ENCODE peak calls at places on chromosomes 4 and X, in four cellular contexts. A is breast epithelium, O is fibroblast of lung, E is neural progenitor cell. I is an unnamed sample.

GRCh38 chr4:53501561-53501960 is 89.7 kb downstream of the LNX1 start:
- DNase-seq in A (no peak), O (no peak), E (no peak), I (no peak)

GRCh38 chr4:184163813-184164212 is 53.9 kb downstream of the ENPP6 start:
- DNase-seq in A (no peak), E (peak; percentile 88), O (peak; percentile 6), I (no peak)

GRCh38 chr4:100189820-100190642 is at the start of gene DDIT4L:
- DNase-seq in O (peak; percentile 35), E (peak; percentile 77), A (peak; percentile 56), I (peak; percentile 20)

GRCh38 chr4:185470503-185471195 is 884 bp downstream of the CCDC110 start:
- DNase-seq in A (peak; percentile 71), E (peak; percentile 37), O (peak; percentile 10), I (peak; percentile 16)

GRCh38 chrX:133265331-133265730 is 47.2 kb upstream of the TFDP3 start:
- DNase-seq in A (no peak), O (peak; percentile 53), E (peak; percentile 93), I (no peak)

GRCh38 chr4:186570193-186570996 is 15.0 kb upstream of the MTNR1A start:
- DNase-seq in O (peak; percentile 55), A (no peak), E (peak; percentile 38), I (no peak)

GRCh38 chr4:40515398-40516293 is 114.0 kb downstream of the RBM47 start:
- DNase-seq in O (no peak), E (peak; percentile 11), A (no peak), I (peak; percentile 84)

GRCh38 chr4:37392540-37393255 is 148.2 kb downstream of the NWD2 start:
- DNase-seq in O (peak; percentile 1), A (no peak), E (peak; percentile 5), I (no peak)

GRCh38 chr4:80336582-80336981 is 1.1 kb downstream of the CFAP299 start:
- DNase-seq in O (peak; percentile 44), E (peak; percentile 63), A (no peak), I (no peak)
- TF ChIP-seq CTCF in O (peak; percentile 46), E (peak; percentile 53), A (peak; percentile 12), I (no peak)

GRCh38 chr4:129929052-129929451 is 833.1 kb downstream of the C4orf33 start:
- DNase-seq in O (no peak), A (no peak), E (peak; percentile 45), I (no peak)
- TF ChIP-seq CTCF in O (no peak), A (no peak), E (peak; percentile 65), I (peak; percentile 16)

GRCh38 chrX:151516538-151517187 is 46.8 kb upstream of the PASD1 start:
- DNase-seq in A (no peak), O (no peak), E (no peak), I (no peak)
- TF ChIP-seq CTCF in A (no peak), O (no peak), E (no peak), I (no peak)

GRCh38 chr4:96459105-96459504 is 619.2 kb downstream of the PDHA2 start:
- DNase-seq in O (no peak), A (no peak), E (no peak), I (no peak)

DNA sequence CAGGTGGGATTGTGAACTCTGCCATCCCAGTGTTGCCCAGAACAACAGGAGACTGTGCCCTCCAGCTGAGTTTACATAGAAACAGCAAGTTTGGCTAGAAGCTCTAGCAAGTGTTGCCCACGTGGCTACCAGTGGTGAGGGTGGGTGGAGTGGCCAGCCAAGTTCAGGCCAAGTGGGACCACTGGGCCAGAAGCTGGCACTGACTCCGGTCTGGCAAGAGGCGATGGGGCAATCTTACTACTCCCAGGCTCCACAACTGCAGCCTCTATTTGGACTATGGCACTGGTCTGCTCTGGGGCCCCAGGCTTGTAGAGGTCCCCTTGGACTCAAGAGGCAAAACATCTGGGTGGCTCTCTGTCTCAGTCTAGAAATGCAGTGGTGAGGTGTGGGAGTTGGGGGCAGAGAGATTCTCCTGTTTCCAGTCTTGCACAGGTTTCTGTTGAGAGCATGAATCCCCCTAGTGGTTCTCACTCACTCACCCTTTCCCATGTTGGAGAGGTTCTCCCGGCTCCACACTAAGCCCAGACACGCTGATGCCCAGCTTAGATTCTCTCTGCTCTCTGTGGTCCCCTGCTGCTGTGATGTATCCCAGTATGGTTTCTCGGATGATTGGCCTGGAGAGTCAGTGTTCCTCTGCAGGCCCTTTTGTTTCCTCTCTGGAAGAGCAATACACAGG is 615.3 kb downstream of the PDHA2 start:
- DNase-seq in A (no peak), O (no peak), E (no peak), I (no peak)
- TF ChIP-seq CTCF in A (no peak), O (no peak), E (peak; percentile 17), I (no peak)

GRCh38 chr4:169999923-170000322 is 26.3 kb downstream of the MFAP3L start:
- DNase-seq in A (no peak), O (no peak), E (no peak), I (no peak)
- TF ChIP-seq CTCF in A (no peak), O (no peak), E (no peak), I (no peak)

GRCh38 chrX:16474511-16474910 is 175.4 kb upstream of the S100G start:
- DNase-seq in A (no peak), E (no peak), O (no peak), I (no peak)

GRCh38 chrX:16465081-16465876 is 184.7 kb upstream of the S100G start:
- DNase-seq in A (no peak), E (no peak), O (peak; percentile 62), I (no peak)

GRCh38 chrX:16466640-16467432 is 183.1 kb upstream of the S100G start:
- DNase-seq in O (peak; percentile 62), A (no peak), E (no peak), I (no peak)

GRCh38 chrX:16472345-16472744 is 177.6 kb upstream of the S100G start:
- DNase-seq in E (no peak), O (no peak), A (no peak), I (no peak)

GRCh38 chrX:16469870-16470269 is 180.1 kb upstream of the S100G start:
- DNase-seq in A (no peak), O (no peak), E (peak; percentile 8), I (no peak)
- TF ChIP-seq CTCF in A (no peak), O (no peak), E (peak; percentile 27), I (no peak)

DNA sequence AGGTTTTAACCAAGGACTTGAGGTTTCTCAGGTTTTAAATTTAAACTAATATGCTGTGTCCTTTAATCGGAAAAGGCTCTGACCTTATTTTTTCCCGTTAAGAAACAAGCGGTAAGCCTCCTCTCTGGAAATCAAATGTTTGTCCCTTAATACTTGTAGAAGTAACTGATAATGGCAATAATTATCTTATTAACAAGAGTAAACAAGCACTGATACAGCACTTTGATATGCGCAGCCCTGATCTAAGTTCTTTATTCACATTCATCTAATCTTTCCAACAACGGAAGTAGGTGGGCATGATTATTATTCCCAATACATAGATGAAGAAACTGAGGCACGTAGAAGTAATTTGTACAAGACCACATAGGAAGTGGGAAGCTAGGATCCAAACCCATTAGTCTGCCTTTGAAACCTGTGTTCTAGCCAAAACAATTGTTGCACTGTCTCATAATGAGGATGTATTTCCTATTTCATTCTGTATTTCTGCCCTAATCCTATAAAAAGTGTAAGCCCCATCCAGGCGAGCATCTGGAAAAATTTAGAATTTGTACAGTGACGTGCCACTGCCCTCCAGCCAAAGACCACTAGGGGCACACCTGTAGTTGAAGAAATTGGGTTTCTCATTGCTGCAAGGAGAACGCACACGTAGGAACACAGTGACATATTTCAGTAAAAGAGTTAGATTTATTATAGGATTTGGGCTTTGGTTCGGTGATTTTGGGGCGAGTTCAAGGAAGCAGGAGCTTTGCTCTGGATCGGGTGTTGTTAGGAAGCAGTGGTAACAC is 605 bp downstream of the CXorf58 start:
- DNase-seq in E (no peak), O (no peak), A (no peak), I (no peak)
- TF ChIP-seq CTCF in E (peak; percentile 61), O (peak; percentile 39), A (no peak), I (no peak)

GRCh38 chr4:56637791-56638190 is 43.3 kb downstream of the HOPX start:
- DNase-seq in A (no peak), E (no peak), O (no peak), I (no peak)

GRCh38 chr4:56637154-56637553 is 43.9 kb downstream of the HOPX start:
- DNase-seq in E (no peak), O (no peak), A (no peak), I (no peak)

GRCh38 chr4:56643596-56643995 is 37.5 kb downstream of the HOPX start:
- DNase-seq in A (no peak), O (no peak), E (no peak), I (no peak)

GRCh38 chr4:56640907-56641493 is 40.1 kb downstream of the HOPX start:
- DNase-seq in O (no peak), A (no peak), E (no peak), I (no peak)

GRCh38 chr4:56641494-56642051 is 39.5 kb downstream of the HOPX start:
- DNase-seq in E (no peak), A (no peak), O (peak; percentile 96), I (no peak)
- TF ChIP-seq CTCF in E (no peak), A (no peak), O (peak; percentile 55), I (no peak)

GRCh38 chr4:114658776-114659175 is 60.2 kb downstream of the UGT8 start:
- DNase-seq in A (no peak), O (no peak), E (no peak), I (no peak)
- TF ChIP-seq CTCF in A (no peak), O (no peak), E (no peak), I (no peak)

DNA sequence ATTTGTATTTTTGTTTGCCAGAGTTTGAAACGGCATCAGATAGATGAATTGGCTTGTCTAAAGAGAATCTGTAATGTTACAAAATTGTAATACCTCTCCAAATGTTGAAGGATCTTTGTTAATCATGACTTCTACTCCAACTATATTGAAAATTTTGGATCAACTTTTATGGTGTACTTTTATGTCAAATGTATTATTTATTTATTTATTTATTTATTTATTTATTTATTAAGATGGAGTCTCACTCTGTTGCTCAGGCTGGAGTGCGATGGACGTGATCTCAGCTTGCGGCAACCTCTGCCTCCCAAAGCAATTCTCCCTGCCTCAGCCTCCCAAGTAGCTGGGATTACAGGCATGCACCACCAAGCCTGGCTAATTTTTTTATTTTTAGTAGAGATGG is 36.0 kb downstream of the RPA4 start:
- DNase-seq in E (no peak), O (no peak), A (no peak), I (no peak)
- TF ChIP-seq CTCF in E (no peak), O (no peak), A (no peak), I (no peak)

I was measured in GM10248.